ENCODE peak calls at places on chromosomes 12 and 14, in nine cellular contexts. One of them, this sample, is unnamed. For H3K27me3, H3K4me1 and H3K36me3, the result is how much of the 10 kb centered on the place peaks cover.

GRCh38 chr12:25155031-25155576 is 39.9 kb downstream of the DNAI7 start:
- DNase-seq in colonic mucosa: no peak
- DNase-seq in CD4-positive, CD25-positive, alpha-beta regulatory T cell: no peak
- DNase-seq in upper lobe of right lung: no peak
- DNase-seq in stomach: no peak
- DNase-seq in gastrocnemius medialis: no peak
- DNase-seq in psoas muscle: no peak
- DNase-seq in SJCRH30: no peak
- DNase-seq in CD8-positive, alpha-beta memory T cell: no peak
- DNase-seq in this sample: no peak

GRCh38 chr12:112870267-112870980 is 36.3 kb upstream of the OAS1 start:
- DNase-seq in upper lobe of right lung: no peak
- DNase-seq in colonic mucosa: no peak
- DNase-seq in psoas muscle: no peak
- DNase-seq in stomach: no peak
- DNase-seq in CD8-positive, alpha-beta memory T cell: no peak
- DNase-seq in SJCRH30: no peak
- DNase-seq in CD4-positive, CD25-positive, alpha-beta regulatory T cell: no peak
- DNase-seq in gastrocnemius medialis: no peak
- DNase-seq in this sample: no peak

GRCh38 chr14:22071001-22071400 is 397.4 kb upstream of the OR4E1 start:
- DNase-seq in stomach: no peak
- DNase-seq in gastrocnemius medialis: no peak
- DNase-seq in CD4-positive, CD25-positive, alpha-beta regulatory T cell: peak
- DNase-seq in upper lobe of right lung: no peak
- DNase-seq in psoas muscle: no peak
- DNase-seq in colonic mucosa: no peak
- DNase-seq in SJCRH30: no peak
- DNase-seq in CD8-positive, alpha-beta memory T cell: peak
- DNase-seq in this sample: peak

GRCh38 chr12:75945581-75945980 is 86.0 kb downstream of the PHLDA1 start:
- DNase-seq in psoas muscle: no peak
- DNase-seq in upper lobe of right lung: no peak
- DNase-seq in gastrocnemius medialis: no peak
- DNase-seq in CD8-positive, alpha-beta memory T cell: no peak
- DNase-seq in CD4-positive, CD25-positive, alpha-beta regulatory T cell: no peak
- DNase-seq in SJCRH30: no peak
- DNase-seq in stomach: no peak
- DNase-seq in colonic mucosa: no peak
- DNase-seq in this sample: no peak

GRCh38 chr14:89420502-89420901 is 3.5 kb upstream of the FOXN3 start:
- DNase-seq in CD4-positive, CD25-positive, alpha-beta regulatory T cell: no peak
- DNase-seq in gastrocnemius medialis: no peak
- DNase-seq in psoas muscle: no peak
- DNase-seq in upper lobe of right lung: no peak
- DNase-seq in stomach: no peak
- DNase-seq in colonic mucosa: peak
- DNase-seq in SJCRH30: no peak
- DNase-seq in CD8-positive, alpha-beta memory T cell: no peak
- DNase-seq in this sample: no peak

GRCh38 chr12:50933459-50934124 is 18.8 kb upstream of the HIGD1C start:
- DNase-seq in gastrocnemius medialis: no peak
- DNase-seq in stomach: no peak
- DNase-seq in colonic mucosa: no peak
- DNase-seq in SJCRH30: peak
- DNase-seq in CD8-positive, alpha-beta memory T cell: no peak
- DNase-seq in CD4-positive, CD25-positive, alpha-beta regulatory T cell: no peak
- DNase-seq in upper lobe of right lung: no peak
- DNase-seq in psoas muscle: no peak
- DNase-seq in this sample: no peak

GRCh38 chr14:93745603-93746273 is 42.5 kb downstream of the PRIMA1 start:
- DNase-seq in colonic mucosa: no peak
- DNase-seq in CD8-positive, alpha-beta memory T cell: no peak
- DNase-seq in stomach: no peak
- DNase-seq in psoas muscle: peak
- DNase-seq in CD4-positive, CD25-positive, alpha-beta regulatory T cell: no peak
- DNase-seq in SJCRH30: no peak
- DNase-seq in gastrocnemius medialis: no peak
- DNase-seq in upper lobe of right lung: no peak
- DNase-seq in this sample: no peak

GRCh38 chr12:3133410-3133793 is 56.2 kb downstream of the TSPAN9 start:
- DNase-seq in stomach: no peak
- DNase-seq in CD8-positive, alpha-beta memory T cell: no peak
- DNase-seq in upper lobe of right lung: no peak
- DNase-seq in gastrocnemius medialis: no peak
- DNase-seq in SJCRH30: no peak
- DNase-seq in colonic mucosa: no peak
- DNase-seq in CD4-positive, CD25-positive, alpha-beta regulatory T cell: no peak
- DNase-seq in psoas muscle: no peak
- DNase-seq in this sample: no peak

GRCh38 chr14:64421166-64421565 is 33.0 kb downstream of the MTHFD1 start:
- DNase-seq in CD4-positive, CD25-positive, alpha-beta regulatory T cell: no peak
- DNase-seq in CD8-positive, alpha-beta memory T cell: no peak
- DNase-seq in stomach: no peak
- DNase-seq in colonic mucosa: no peak
- DNase-seq in gastrocnemius medialis: no peak
- DNase-seq in SJCRH30: no peak
- DNase-seq in upper lobe of right lung: no peak
- DNase-seq in psoas muscle: peak
- DNase-seq in this sample: no peak

GRCh38 chr14:21298358-21298757 is 18.5 kb downstream of the RPGRIP1 start:
- DNase-seq in CD8-positive, alpha-beta memory T cell: no peak
- DNase-seq in upper lobe of right lung: no peak
- DNase-seq in stomach: no peak
- DNase-seq in psoas muscle: no peak
- DNase-seq in gastrocnemius medialis: no peak
- DNase-seq in CD4-positive, CD25-positive, alpha-beta regulatory T cell: no peak
- DNase-seq in SJCRH30: no peak
- DNase-seq in colonic mucosa: no peak
- DNase-seq in this sample: no peak

GRCh38 chr12:41619705-41620104 is 431.6 kb downstream of the PDZRN4 start:
- DNase-seq in CD4-positive, CD25-positive, alpha-beta regulatory T cell: no peak
- DNase-seq in colonic mucosa: no peak
- DNase-seq in stomach: no peak
- DNase-seq in psoas muscle: no peak
- DNase-seq in CD8-positive, alpha-beta memory T cell: no peak
- DNase-seq in gastrocnemius medialis: no peak
- DNase-seq in SJCRH30: no peak
- DNase-seq in upper lobe of right lung: no peak
- DNase-seq in this sample: no peak

GRCh38 chr12:95022477-95022876 is 19.0 kb upstream of the NDUFA12 start:
- DNase-seq in psoas muscle: no peak
- DNase-seq in colonic mucosa: no peak
- DNase-seq in stomach: no peak
- DNase-seq in gastrocnemius medialis: no peak
- DNase-seq in CD4-positive, CD25-positive, alpha-beta regulatory T cell: no peak
- DNase-seq in upper lobe of right lung: no peak
- DNase-seq in SJCRH30: no peak
- DNase-seq in CD8-positive, alpha-beta memory T cell: no peak
- DNase-seq in this sample: no peak

GRCh38 chr12:128685903-128686475 is 137.8 kb downstream of the SLC15A4 start:
- DNase-seq in CD4-positive, CD25-positive, alpha-beta regulatory T cell: no peak
- DNase-seq in SJCRH30: no peak
- DNase-seq in upper lobe of right lung: no peak
- DNase-seq in stomach: no peak
- DNase-seq in CD8-positive, alpha-beta memory T cell: no peak
- DNase-seq in gastrocnemius medialis: no peak
- DNase-seq in colonic mucosa: no peak
- DNase-seq in psoas muscle: no peak
- DNase-seq in this sample: no peak

GRCh38 chr12:48029811-48030650 is 25.8 kb upstream of the COL2A1 start:
- DNase-seq in CD4-positive, CD25-positive, alpha-beta regulatory T cell: no peak
- DNase-seq in colonic mucosa: no peak
- DNase-seq in CD8-positive, alpha-beta memory T cell: no peak
- DNase-seq in upper lobe of right lung: no peak
- DNase-seq in gastrocnemius medialis: no peak
- DNase-seq in SJCRH30: peak
- DNase-seq in psoas muscle: no peak
- DNase-seq in stomach: no peak
- DNase-seq in this sample: no peak

GRCh38 chr14:104187931-104188726 is 49.7 kb downstream of the KIF26A start:
- DNase-seq in SJCRH30: no peak
- DNase-seq in CD8-positive, alpha-beta memory T cell: no peak
- DNase-seq in CD4-positive, CD25-positive, alpha-beta regulatory T cell: no peak
- DNase-seq in colonic mucosa: peak
- DNase-seq in stomach: peak
- DNase-seq in upper lobe of right lung: no peak
- DNase-seq in psoas muscle: no peak
- DNase-seq in gastrocnemius medialis: no peak
- DNase-seq in this sample: no peak

GRCh38 chr14:104189629-104190335 is 51.4 kb downstream of the KIF26A start:
- DNase-seq in CD4-positive, CD25-positive, alpha-beta regulatory T cell: no peak
- DNase-seq in psoas muscle: no peak
- DNase-seq in upper lobe of right lung: no peak
- DNase-seq in colonic mucosa: no peak
- DNase-seq in gastrocnemius medialis: no peak
- DNase-seq in CD8-positive, alpha-beta memory T cell: no peak
- DNase-seq in SJCRH30: no peak
- DNase-seq in stomach: no peak
- DNase-seq in this sample: no peak

GRCh38 chr14:104190396-104191000 is 52.1 kb downstream of the KIF26A start:
- DNase-seq in CD8-positive, alpha-beta memory T cell: no peak
- DNase-seq in upper lobe of right lung: no peak
- DNase-seq in SJCRH30: no peak
- DNase-seq in CD4-positive, CD25-positive, alpha-beta regulatory T cell: no peak
- DNase-seq in stomach: no peak
- DNase-seq in colonic mucosa: no peak
- DNase-seq in psoas muscle: no peak
- DNase-seq in gastrocnemius medialis: no peak
- DNase-seq in this sample: no peak

GRCh38 chr14:104187121-104187889 is 48.9 kb downstream of the KIF26A start:
- DNase-seq in gastrocnemius medialis: no peak
- DNase-seq in CD8-positive, alpha-beta memory T cell: no peak
- DNase-seq in SJCRH30: no peak
- DNase-seq in CD4-positive, CD25-positive, alpha-beta regulatory T cell: no peak
- DNase-seq in upper lobe of right lung: no peak
- DNase-seq in stomach: no peak
- DNase-seq in colonic mucosa: no peak
- DNase-seq in psoas muscle: no peak
- DNase-seq in this sample: no peak

GRCh38 chr14:104188727-104189400 is 50.5 kb downstream of the KIF26A start:
- DNase-seq in SJCRH30: no peak
- DNase-seq in CD4-positive, CD25-positive, alpha-beta regulatory T cell: no peak
- DNase-seq in upper lobe of right lung: no peak
- DNase-seq in gastrocnemius medialis: no peak
- DNase-seq in psoas muscle: no peak
- DNase-seq in colonic mucosa: no peak
- DNase-seq in stomach: no peak
- DNase-seq in CD8-positive, alpha-beta memory T cell: no peak
- DNase-seq in this sample: no peak
- H3K27me3 ChIP-seq in SJCRH30: under half
- H3K27me3 ChIP-seq in CD4-positive, CD25-positive, alpha-beta regulatory T cell: under half
- H3K27me3 ChIP-seq in upper lobe of right lung: under half
- H3K27me3 ChIP-seq in gastrocnemius medialis: under half
- H3K27me3 ChIP-seq in psoas muscle: under half
- H3K27me3 ChIP-seq in colonic mucosa: under half
- H3K27me3 ChIP-seq in stomach: under half
- H3K27me3 ChIP-seq in CD8-positive, alpha-beta memory T cell: under half
- H3K27me3 ChIP-seq in this sample: under half

GRCh38 chr12:130819681-130820080 is 19.4 kb downstream of the STX2 start:
- DNase-seq in upper lobe of right lung: no peak
- DNase-seq in gastrocnemius medialis: no peak
- DNase-seq in CD4-positive, CD25-positive, alpha-beta regulatory T cell: no peak
- DNase-seq in stomach: no peak
- DNase-seq in colonic mucosa: no peak
- DNase-seq in SJCRH30: no peak
- DNase-seq in CD8-positive, alpha-beta memory T cell: no peak
- DNase-seq in psoas muscle: no peak
- DNase-seq in this sample: no peak
- H3K4me1 ChIP-seq in upper lobe of right lung: under half
- H3K4me1 ChIP-seq in gastrocnemius medialis: under half
- H3K4me1 ChIP-seq in CD4-positive, CD25-positive, alpha-beta regulatory T cell: under half
- H3K4me1 ChIP-seq in stomach: under half
- H3K4me1 ChIP-seq in colonic mucosa: under half
- H3K4me1 ChIP-seq in SJCRH30: under half
- H3K4me1 ChIP-seq in CD8-positive, alpha-beta memory T cell: under half
- H3K4me1 ChIP-seq in psoas muscle: under half
- H3K4me1 ChIP-seq in this sample: under half

DNA sequence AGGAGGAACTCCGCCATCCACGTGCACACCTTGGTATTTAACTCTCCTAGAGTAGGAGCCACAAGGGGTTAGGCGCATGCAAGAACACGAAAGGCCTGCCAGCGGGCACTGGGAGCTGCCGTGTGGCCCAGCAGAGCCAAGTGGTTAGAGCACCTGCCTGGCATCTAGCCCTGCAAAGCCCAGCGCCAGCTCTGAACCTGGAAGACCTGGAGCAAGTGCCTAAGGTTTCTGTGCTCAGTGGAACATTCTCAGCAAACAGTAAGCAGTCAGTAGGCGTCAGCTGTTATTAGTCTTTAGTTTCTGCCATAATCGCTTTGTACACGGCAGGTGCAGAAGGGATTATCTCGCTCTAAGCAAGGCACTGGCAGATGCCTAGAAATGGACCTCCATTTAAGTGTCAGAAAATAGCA is 55.4 kb downstream of the SETD3 start:
- DNase-seq in CD8-positive, alpha-beta memory T cell: no peak
- DNase-seq in colonic mucosa: no peak
- DNase-seq in stomach: peak
- DNase-seq in psoas muscle: peak
- DNase-seq in upper lobe of right lung: peak
- DNase-seq in gastrocnemius medialis: peak
- DNase-seq in CD4-positive, CD25-positive, alpha-beta regulatory T cell: no peak
- DNase-seq in SJCRH30: peak
- DNase-seq in this sample: no peak
- H3K36me3 ChIP-seq in CD8-positive, alpha-beta memory T cell: under half
- H3K36me3 ChIP-seq in colonic mucosa: under half
- H3K36me3 ChIP-seq in stomach: under half
- H3K36me3 ChIP-seq in psoas muscle: under half
- H3K36me3 ChIP-seq in upper lobe of right lung: under half
- H3K36me3 ChIP-seq in gastrocnemius medialis: under half
- H3K36me3 ChIP-seq in CD4-positive, CD25-positive, alpha-beta regulatory T cell: under half
- H3K36me3 ChIP-seq in SJCRH30: under half
- H3K36me3 ChIP-seq in this sample: under half

GRCh38 chr14:85528882-85529585 is 910 bp upstream of the FLRT2 start:
- DNase-seq in stomach: no peak
- DNase-seq in SJCRH30: no peak
- DNase-seq in gastrocnemius medialis: peak
- DNase-seq in psoas muscle: peak
- DNase-seq in upper lobe of right lung: peak
- DNase-seq in CD4-positive, CD25-positive, alpha-beta regulatory T cell: no peak
- DNase-seq in colonic mucosa: no peak
- DNase-seq in CD8-positive, alpha-beta memory T cell: no peak
- DNase-seq in this sample: no peak
- H3K27me3 ChIP-seq in stomach: under half
- H3K27me3 ChIP-seq in SJCRH30: under half
- H3K27me3 ChIP-seq in gastrocnemius medialis: under half
- H3K27me3 ChIP-seq in psoas muscle: under half
- H3K27me3 ChIP-seq in upper lobe of right lung: under half
- H3K27me3 ChIP-seq in CD4-positive, CD25-positive, alpha-beta regulatory T cell: under half
- H3K27me3 ChIP-seq in colonic mucosa: under half
- H3K27me3 ChIP-seq in CD8-positive, alpha-beta memory T cell: under half
- H3K27me3 ChIP-seq in this sample: under half